ENCODE peak calls at places on chromosomes 12 and 14, in five cellular contexts. K is breast epithelium, O is mesendoderm, X is fibroblast of lung, H is pancreas. C is an unnamed sample. For H3K4me1, the result is how much of the 10 kb centered on the place peaks cover.

GRCh38 chr12:88628856-88629509 is 48.7 kb upstream of the KITLG start:
- DNase-seq in K (no peak), X (no peak), O (no peak), H (peak), C (no peak)

GRCh38 chr12:109888179-109889020 is 8.1 kb upstream of the GLTP start:
- DNase-seq in X (peak), O (no peak), K (no peak), H (no peak), C (peak)

GRCh38 chr12:93571854-93572711 is at the start of gene SOCS2:
- DNase-seq in O (peak), K (no peak), X (peak), H (peak), C (no peak)

GRCh38 chr12:128745772-128746689 is 77.7 kb downstream of the SLC15A4 start:
- DNase-seq in H (no peak), X (no peak), K (no peak), O (no peak), C (no peak)

GRCh38 chr14:69685217-69685616 is 73.8 kb downstream of the SUSD6 start:
- DNase-seq in O (no peak), K (no peak), H (no peak), X (no peak), C (no peak)

GRCh38 chr12:53984901-53985357 is at the start of gene HOXC10:
- DNase-seq in K (peak), X (peak), O (peak), H (peak), C (peak)

GRCh38 chr12:106709068-106709511 is 65.4 kb upstream of the RIC8B start:
- DNase-seq in K (no peak), X (no peak), O (peak), H (no peak), C (no peak)

GRCh38 chr12:6764011-6764828 is 1.9 kb upstream of the PTMS start:
- DNase-seq in O (peak), H (peak), K (peak), X (peak), C (peak)

GRCh38 chr12:896031-896430 is 53.5 kb downstream of the RAD52 start:
- DNase-seq in K (no peak), H (no peak), X (no peak), O (no peak), C (no peak)

GRCh38 chr14:79712302-79712950 is 498.9 kb downstream of the DIO2 start:
- DNase-seq in O (no peak), K (no peak), X (no peak), H (no peak), C (no peak)

GRCh38 chr14:56686416-56686815 is 106.8 kb downstream of the TMEM260 start:
- DNase-seq in H (no peak), O (peak), X (no peak), K (no peak), C (no peak)

GRCh38 chr12:111754671-111755070 is 12.1 kb upstream of the ALDH2 start:
- DNase-seq in K (no peak), X (no peak), H (peak), O (no peak), C (no peak)

GRCh38 chr12:64538146-64538545 is 72.1 kb upstream of the RASSF3 start:
- DNase-seq in X (no peak), O (no peak), K (no peak), H (no peak), C (no peak)

DNA sequence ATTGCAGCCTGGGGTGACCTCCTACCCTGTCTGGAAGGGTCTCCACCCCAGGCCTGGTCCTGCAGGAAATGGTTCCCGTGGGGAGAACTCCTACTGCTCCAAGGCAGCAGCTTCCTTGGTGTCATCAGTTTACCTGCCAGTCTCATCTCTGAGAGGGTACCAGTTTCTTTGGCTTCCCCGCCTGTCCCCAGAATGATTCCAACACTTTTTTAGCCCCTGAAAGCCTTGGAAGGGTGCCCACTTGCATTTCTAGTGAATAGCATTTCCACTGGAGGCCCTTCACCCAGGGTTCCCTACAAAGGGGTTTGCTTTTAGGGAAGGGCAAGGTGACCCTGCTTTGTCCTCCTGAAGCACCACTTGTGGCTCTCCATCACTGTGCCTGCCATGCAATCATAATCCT is 284.3 kb downstream of the ZFP36L1 start:
- DNase-seq in O (no peak), K (no peak), H (peak), X (no peak), C (no peak)
- H3K27ac ChIP-seq in O (no peak), K (peak), H (no peak), X (no peak), C (no peak)

DNA sequence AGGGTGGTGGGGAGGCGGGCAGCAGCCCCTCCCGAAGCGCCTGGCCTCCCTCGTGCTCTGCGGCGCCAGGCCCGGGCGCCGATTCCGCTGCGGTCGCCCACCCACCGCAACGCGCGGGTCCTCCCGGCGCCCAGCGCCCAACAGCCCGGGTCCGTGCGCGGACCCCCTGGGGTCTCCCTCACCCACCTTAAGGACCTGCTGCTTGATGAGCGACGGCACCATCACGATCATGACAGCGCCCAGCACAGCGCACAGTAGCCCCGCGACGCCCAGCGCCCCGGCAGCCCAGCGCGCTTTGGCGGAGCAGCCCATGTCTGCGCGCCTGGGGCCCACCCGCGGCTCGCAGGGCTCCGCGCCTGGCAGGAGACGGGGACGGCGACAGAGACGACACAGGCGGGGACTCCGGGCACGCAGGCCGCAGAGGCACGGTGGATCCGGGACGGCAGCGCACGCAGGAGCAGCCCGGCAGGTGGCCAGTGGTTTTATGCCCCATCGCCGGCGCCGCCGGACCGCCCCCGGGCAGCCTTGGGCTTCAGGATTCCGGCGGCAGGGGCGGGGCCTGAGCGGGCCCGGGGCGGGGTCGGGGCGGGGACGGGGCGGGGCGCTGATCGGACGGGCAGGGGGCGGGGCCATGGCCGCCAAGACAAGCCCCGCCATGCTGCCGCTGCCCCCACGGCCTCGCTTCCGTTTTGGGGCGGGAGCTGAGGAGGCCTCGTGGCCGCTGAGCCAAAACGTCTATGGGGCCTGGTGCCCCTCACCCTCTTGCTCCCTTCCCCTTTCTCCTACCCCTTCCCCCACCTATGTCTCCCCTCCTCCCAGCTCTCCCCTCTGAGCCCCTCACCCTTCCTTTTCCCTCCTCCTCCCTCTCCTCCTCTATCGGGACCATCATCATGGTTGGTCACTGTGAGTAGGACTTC is at the start of gene SCARB1:
- DNase-seq in O (peak), H (peak), X (peak), K (peak), C (peak)
- H3K4me1 ChIP-seq in O (under half), H (under half), X (under half), K (under half), C (under half)

DNA sequence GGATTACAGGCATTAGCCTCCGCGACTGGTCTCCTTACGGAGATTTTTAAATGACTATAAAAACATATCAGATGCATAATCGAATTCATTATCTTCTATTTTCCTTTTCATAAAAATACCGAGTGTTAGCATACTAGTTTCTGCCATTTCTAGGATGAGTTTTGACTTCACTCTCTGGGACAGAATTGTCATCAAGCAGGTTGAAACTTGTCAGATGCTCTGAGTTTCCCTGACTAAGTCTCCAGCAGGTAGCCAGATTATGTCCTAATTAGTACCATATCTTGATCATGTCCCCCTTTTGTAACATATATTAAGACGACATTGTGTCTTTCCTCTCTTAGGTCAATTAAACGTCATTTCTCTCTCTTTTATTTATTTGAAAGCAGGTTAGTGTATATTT is 103.5 kb upstream of the RASSF8 start:
- DNase-seq in O (no peak), H (no peak), X (no peak), K (no peak), C (no peak)
- H3K27ac ChIP-seq in O (no peak), H (no peak), X (no peak), K (peak), C (no peak)

GRCh38 chr14:67610491-67610890 is 9.2 kb upstream of the ARG2 start:
- DNase-seq in X (no peak), O (no peak), H (no peak), K (no peak), C (no peak)
- H3K4me1 ChIP-seq in X (under half), O (under half), H (under half), K (under half), C (under half)

GRCh38 chr12:123431951-123432886 is 4.3 kb downstream of the RILPL2 start:
- DNase-seq in H (no peak), O (no peak), K (no peak), X (no peak), C (no peak)
- H3K27ac ChIP-seq in H (no peak), O (no peak), K (no peak), X (no peak), C (peak)

DNA sequence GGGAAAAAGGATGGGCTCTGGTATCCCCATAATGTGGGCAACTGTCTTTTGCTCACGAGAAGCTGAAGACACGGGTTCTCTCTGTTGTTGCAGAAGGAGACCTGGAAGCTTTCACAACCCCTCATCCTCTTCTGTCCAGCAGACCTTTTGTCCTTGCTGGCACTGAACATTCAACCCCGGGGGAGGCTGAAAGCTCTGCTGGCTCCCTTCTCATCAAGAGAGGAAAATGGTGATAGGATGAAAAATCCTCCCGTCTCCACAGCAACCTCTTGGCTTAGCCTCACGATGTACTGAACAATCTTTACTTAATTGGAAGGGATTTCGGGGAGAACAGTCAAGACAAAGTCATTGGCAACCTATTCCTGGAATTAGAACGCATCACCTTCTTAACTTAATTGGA is 39.0 kb downstream of the ELK3 start:
- DNase-seq in H (no peak), K (no peak), X (no peak), O (no peak), C (peak)
- H3K4me1 ChIP-seq in H (under half), K (under half), X (under half), O (under half), C (under half)

DNA sequence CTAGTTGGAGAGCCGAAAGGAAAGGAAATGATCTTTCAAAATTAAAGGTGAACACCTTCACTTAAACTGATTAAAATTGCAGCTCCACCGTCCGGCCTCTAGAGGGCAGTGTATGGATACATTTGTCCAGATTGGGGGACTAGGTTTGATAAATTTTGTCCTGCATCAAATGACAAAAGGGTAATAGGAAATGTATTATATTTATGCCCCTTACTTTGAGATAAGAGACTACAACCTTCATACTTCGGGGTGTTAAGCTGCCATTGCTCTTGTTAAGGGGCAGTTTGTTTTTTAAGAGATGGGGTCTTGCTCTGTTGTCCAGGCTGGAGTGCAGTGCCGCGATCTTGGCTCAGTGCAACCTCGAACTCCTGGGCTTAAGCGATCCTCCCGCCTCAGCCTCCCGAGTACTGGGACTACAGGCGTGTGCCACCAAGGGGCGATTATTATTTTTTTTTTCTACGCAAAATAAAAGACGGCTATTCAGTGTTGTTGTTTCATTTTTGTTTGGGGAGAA is 818 bp upstream of the SUOX start:
- DNase-seq in X (peak), K (peak), H (peak), O (peak), C (peak)
- H3K27ac ChIP-seq in X (peak), K (peak), H (peak), O (no peak), C (peak)

GRCh38 chr14:51206462-51206861 is 33.6 kb upstream of the TMX1 start:
- DNase-seq in H (no peak), O (peak), X (no peak), K (no peak), C (no peak)
- H3K4me1 ChIP-seq in H (under half), O (under half), X (under half), K (under half), C (under half)

GRCh38 chr12:2397356-2398045 is 344.7 kb downstream of the CACNA1C start:
- DNase-seq in X (no peak), H (no peak), K (no peak), O (no peak), C (no peak)
- H3K27ac ChIP-seq in X (no peak), H (no peak), K (no peak), O (no peak), C (no peak)

DNA sequence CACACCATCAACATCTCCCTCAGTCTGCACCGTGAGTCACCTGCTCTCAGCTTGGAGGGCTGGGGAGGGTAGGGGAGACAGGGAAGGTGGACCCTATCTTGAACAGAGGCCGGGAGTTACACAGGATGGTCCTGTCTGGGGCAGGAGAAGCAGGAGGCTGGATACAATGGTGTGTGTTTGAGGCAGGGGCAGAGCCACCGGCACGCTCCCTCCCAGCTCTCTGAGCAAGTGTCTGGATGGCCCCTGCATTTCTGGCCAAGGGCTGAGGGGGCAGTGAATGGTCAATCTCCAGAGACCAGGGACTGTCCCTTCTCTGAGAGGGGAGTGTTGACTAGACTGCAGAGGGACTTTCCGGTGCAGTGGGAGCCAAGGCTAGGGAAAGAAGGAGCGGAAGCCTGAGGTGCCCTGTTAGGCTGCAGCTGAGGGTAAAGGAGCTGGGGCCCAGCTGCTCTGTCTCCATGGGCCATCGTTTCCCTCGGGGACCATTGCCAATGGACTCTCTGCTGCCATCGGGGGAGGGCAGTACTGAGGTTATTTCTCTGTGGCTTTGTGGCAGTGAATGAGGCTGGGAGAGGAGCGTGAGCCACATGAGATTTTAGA is 1.9 kb downstream of the LRP1-AS start:
- DNase-seq in O (no peak), K (no peak), H (no peak), X (no peak), C (no peak)
- H3K4me1 ChIP-seq in O (under half), K (under half), H (under half), X (half or more), C (half or more)